ENCODE peak calls at places on chromosomes 5 and 9, in seven cellular contexts. Y is activated CD4-positive, alpha-beta T cell treated with anti-CD3 and anti-CD28 coated beads for 48 hours; G is stimulated activated naive B cell treated with anti-CD40 and anti-IgM and Interleukin-4, amounts not matched to agents 10 μg/mL and 1 μg/mL and 100 μg/mL, for 72 hours; L is activated T-cell treated with anti-CD3 and anti-CD28 coated beads, Interleukin-2, amount 50 U/mL, for 72 hours; W is activated effector memory CD4-positive, alpha-beta T cell treated with anti-CD3 and anti-CD28 coated beads, Interleukin-2, amount 50 U/mL, for 16 hours; Z is nephron progenitor cell; D is T1000. B is an unnamed sample.

GRCh38 chr9:125989090-125989501 is 241.9 kb downstream of the PBX3 start:
- DNase-seq in Y (no peak), G (no peak), L (no peak), W (peak; percentile 45), Z (no peak), D (no peak), B (no peak)

GRCh38 chr9:134324359-134325095 is 1.7 kb upstream of the RXRA start:
- DNase-seq in Y (peak; percentile 25), G (no peak), L (no peak), W (no peak), Z (no peak), D (no peak), B (no peak)

GRCh38 chr9:73152953-73153352 is 1.3 kb downstream of the ANXA1 start:
- DNase-seq in Y (peak; percentile 14), G (no peak), L (no peak), W (no peak), Z (no peak), D (no peak), B (no peak)

GRCh38 chr9:98860871-98861293 is 53.4 kb downstream of the GALNT12 start:
- DNase-seq in Y (no peak), G (no peak), L (no peak), W (no peak), Z (no peak), D (peak; percentile 20), B (no peak)

GRCh38 chr9:91308144-91308543 is 53.6 kb downstream of the AUH start:
- DNase-seq in Y (no peak), G (no peak), L (no peak), W (no peak), Z (no peak), D (no peak), B (no peak)

GRCh38 chr9:16705121-16705604 is 165.3 kb downstream of the BNC2 start:
- DNase-seq in Y (no peak), G (no peak), L (no peak), W (no peak), Z (peak; percentile 74), D (peak; percentile 85), B (peak; percentile 40)

GRCh38 chr9:15070716-15071115 is 160.5 kb upstream of the FREM1 start:
- DNase-seq in Y (no peak), G (no peak), L (no peak), W (no peak), Z (no peak), D (no peak), B (no peak)

GRCh38 chr5:159199225-159199624 is 10.1 kb downstream of the RNF145 start:
- DNase-seq in Y (no peak), G (no peak), L (no peak), W (no peak), Z (no peak), D (no peak), B (no peak)

GRCh38 chr9:15274425-15274824 is 32.6 kb downstream of the TTC39B start:
- DNase-seq in Y (no peak), G (no peak), L (no peak), W (no peak), Z (no peak), D (no peak), B (no peak)

GRCh38 chr5:128271859-128272446 is 188.4 kb downstream of the SLC12A2 start:
- DNase-seq in Y (no peak), G (no peak), L (no peak), W (no peak), Z (no peak), D (no peak), B (no peak)